ENCODE peak calls at places on chromosomes 12 and 14, in nine cellular contexts. N is heart right ventricle, M is uterus, I is endothelial cell of umbilical vein, L is BE2C, X is psoas muscle, S is mammary epithelial cell, F is IMR-90, D is MM.1S. P is an unnamed sample. For H3K9me3, the result is how much of the 10 kb centered on the place peaks cover.

GRCh38 chr12:7731499-7731898 is 15.7 kb downstream of the CLEC4C start:
- DNase-seq in N (no peak), M (no peak), I (no peak), L (no peak), X (no peak), S (no peak), F (no peak), D (no peak), P (no peak)

GRCh38 chr12:93784339-93785086 is 107.3 kb downstream of the CRADD start:
- DNase-seq in N (no peak), M (peak), I (peak), L (peak), X (peak), S (peak), F (peak), D (no peak), P (no peak)

GRCh38 chr14:71762575-71762974 is 169.7 kb upstream of the RGS6 start:
- DNase-seq in N (no peak), M (no peak), I (no peak), L (no peak), X (no peak), S (no peak), F (no peak), D (no peak), P (no peak)

GRCh38 chr14:74140374-74140850 is 55.7 kb downstream of the LIN52 start:
- DNase-seq in N (peak), M (no peak), I (peak), L (peak), X (peak), S (no peak), F (no peak), D (no peak), P (peak)

GRCh38 chr14:77478796-77479195 is 19.8 kb downstream of the ISM2 start:
- DNase-seq in N (no peak), M (no peak), I (no peak), L (no peak), X (no peak), S (no peak), F (no peak), D (no peak), P (no peak)

GRCh38 chr12:123250471-123251383 is 17.5 kb downstream of the MTRFR start:
- DNase-seq in N (no peak), M (peak), I (no peak), L (peak), X (no peak), S (peak), F (no peak), D (no peak), P (no peak)

GRCh38 chr12:58847876-58848600 is 72.3 kb downstream of the LRIG3 start:
- DNase-seq in N (no peak), M (no peak), I (peak), L (no peak), X (no peak), S (peak), F (no peak), D (no peak), P (no peak)

GRCh38 chr12:27213830-27214787 is 30.0 kb upstream of the STK38L start:
- DNase-seq in N (no peak), M (no peak), I (no peak), L (no peak), X (no peak), S (no peak), F (no peak), D (no peak), P (no peak)

GRCh38 chr12:47707905-47708543 is 2.2 kb upstream of the RPAP3 start:
- DNase-seq in N (no peak), M (no peak), I (no peak), L (no peak), X (no peak), S (no peak), F (no peak), D (no peak), P (no peak)

GRCh38 chr14:104223810-104224515 is 85.6 kb downstream of the KIF26A start:
- DNase-seq in N (no peak), M (no peak), I (peak), L (peak), X (no peak), S (no peak), F (no peak), D (no peak), P (no peak)

GRCh38 chr14:57244103-57244502 is 24.6 kb downstream of the EXOC5 start:
- DNase-seq in N (no peak), M (no peak), I (no peak), L (no peak), X (no peak), S (no peak), F (no peak), D (no peak), P (no peak)

GRCh38 chr12:14284189-14284722 is 81.2 kb upstream of the ATF7IP start:
- DNase-seq in N (peak), M (peak), I (no peak), L (no peak), X (no peak), S (no peak), F (peak), D (no peak), P (no peak)

GRCh38 chr12:46271846-46272245 is 3.0 kb upstream of the SLC38A1 start:
- DNase-seq in N (no peak), M (no peak), I (no peak), L (no peak), X (no peak), S (no peak), F (no peak), D (no peak), P (no peak)

GRCh38 chr12:56317675-56318074 is 1.9 kb upstream of the CNPY2 start:
- DNase-seq in N (no peak), M (no peak), I (no peak), L (no peak), X (no peak), S (no peak), F (no peak), D (no peak), P (no peak)

GRCh38 chr12:56321027-56321426 is 5.2 kb upstream of the CNPY2 start:
- DNase-seq in N (no peak), M (no peak), I (no peak), L (no peak), X (no peak), S (no peak), F (peak), D (no peak), P (no peak)

GRCh38 chr12:56315256-56315625 is 547 bp downstream of the CNPY2 start:
- DNase-seq in N (no peak), M (no peak), I (no peak), L (no peak), X (no peak), S (no peak), F (no peak), D (peak), P (no peak)

GRCh38 chr12:56311003-56311402 is 4.8 kb downstream of the CNPY2 start:
- DNase-seq in N (no peak), M (no peak), I (no peak), L (no peak), X (no peak), S (no peak), F (no peak), D (no peak), P (no peak)

GRCh38 chr12:56315626-56316473 is at the start of gene CNPY2:
- DNase-seq in N (peak), M (peak), I (peak), L (peak), X (peak), S (peak), F (peak), D (peak), P (peak)
- TF ChIP-seq CTCF in N (no peak), M (no peak), I (peak), L (peak), X (peak), S (peak), F (peak), D (peak), P (no peak)

GRCh38 chr14:68241862-68242490 is 422.4 kb downstream of the RAD51B start:
- DNase-seq in N (no peak), M (no peak), I (no peak), L (no peak), X (no peak), S (no peak), F (no peak), D (no peak), P (no peak)
- H3K9me3 ChIP-seq in N (under half), M (under half), I (under half), L (under half), X (under half), S (under half), F (under half), D (under half), P (under half)

GRCh38 chr14:64747327-64747726 is 43.1 kb downstream of the PLEKHG3 start:
- DNase-seq in N (no peak), M (no peak), I (no peak), L (no peak), X (no peak), S (no peak), F (no peak), D (no peak), P (no peak)

GRCh38 chr14:64743061-64743460 is 38.8 kb downstream of the PLEKHG3 start:
- DNase-seq in N (no peak), M (no peak), I (no peak), L (no peak), X (no peak), S (no peak), F (no peak), D (no peak), P (no peak)

GRCh38 chr14:64746298-64747250 is 42.4 kb downstream of the PLEKHG3 start:
- DNase-seq in N (no peak), M (no peak), I (peak), L (no peak), X (no peak), S (no peak), F (peak), D (no peak), P (no peak)

GRCh38 chr14:64748521-64748920 is 44.3 kb downstream of the PLEKHG3 start:
- DNase-seq in N (no peak), M (no peak), I (no peak), L (no peak), X (no peak), S (no peak), F (no peak), D (no peak), P (no peak)

DNA sequence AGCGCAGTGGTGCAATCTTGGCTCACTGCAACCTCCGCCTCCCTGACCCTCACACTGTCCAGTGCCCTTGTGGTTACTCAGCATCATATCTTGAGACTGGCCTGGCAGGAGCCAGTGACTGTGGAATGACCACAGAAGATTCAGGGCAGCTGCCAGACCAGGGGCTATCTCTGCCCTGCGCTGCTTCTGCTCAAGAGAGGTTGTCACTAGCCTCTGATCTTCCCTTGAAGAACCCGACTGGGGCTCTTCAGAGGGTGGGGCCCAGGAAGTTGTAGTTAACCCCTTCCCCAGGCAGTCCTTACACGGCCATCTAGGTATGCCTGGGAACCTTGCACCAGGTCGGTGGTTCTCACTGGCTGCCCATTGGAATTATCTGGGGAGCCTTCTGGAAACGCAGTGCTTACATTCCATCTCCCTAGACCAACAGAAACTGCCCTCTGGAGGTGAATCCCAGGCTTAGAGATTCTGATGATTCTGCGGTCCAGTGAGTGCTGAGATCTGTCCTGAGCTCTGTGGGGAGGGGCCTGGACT is 41.4 kb downstream of the PLEKHG3 start:
- DNase-seq in N (no peak), M (no peak), I (no peak), L (no peak), X (no peak), S (no peak), F (peak), D (no peak), P (no peak)
- TF ChIP-seq CTCF in N (no peak), M (peak), I (no peak), L (peak), X (no peak), S (peak), F (peak), D (no peak), P (no peak)

DNA sequence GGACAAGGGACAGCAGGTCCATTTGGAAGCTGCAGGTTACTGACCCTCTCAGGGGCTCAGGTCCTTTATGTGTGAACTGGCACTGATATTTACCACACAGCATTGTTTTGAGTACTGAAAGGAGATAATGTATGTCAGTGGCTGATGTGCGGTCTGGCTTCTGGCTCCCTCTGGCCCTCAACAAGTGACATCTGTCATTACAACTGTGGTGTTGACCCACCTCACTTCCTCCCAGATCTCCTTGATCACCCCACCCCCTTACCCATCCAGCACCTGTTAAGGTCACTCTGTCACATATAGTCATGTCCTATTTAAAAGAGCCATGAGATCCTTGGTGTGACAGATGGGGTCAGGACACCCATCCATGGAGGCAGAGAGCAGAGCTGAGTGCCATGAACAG is 22.7 kb upstream of the PRIMA1 start:
- DNase-seq in N (no peak), M (no peak), I (no peak), L (no peak), X (no peak), S (no peak), F (no peak), D (no peak), P (no peak)
- H3K9me3 ChIP-seq in N (under half), M (under half), I (under half), L (under half), X (under half), S (under half), F (under half), D (under half), P (under half)

GRCh38 chr12:57816001-57816854 is 2.3 kb downstream of the AVIL start:
- DNase-seq in N (no peak), M (no peak), I (no peak), L (peak), X (no peak), S (no peak), F (no peak), D (no peak), P (no peak)

GRCh38 chr12:57816855-57817151 is 1.7 kb downstream of the AVIL start:
- DNase-seq in N (peak), M (peak), I (no peak), L (no peak), X (peak), S (no peak), F (no peak), D (no peak), P (no peak)

GRCh38 chr12:57817261-57817989 is 1.1 kb downstream of the AVIL start:
- DNase-seq in N (no peak), M (no peak), I (no peak), L (no peak), X (no peak), S (no peak), F (no peak), D (no peak), P (no peak)

GRCh38 chr12:57813971-57814771 is 4.4 kb downstream of the AVIL start:
- DNase-seq in N (no peak), M (peak), I (no peak), L (no peak), X (peak), S (no peak), F (no peak), D (no peak), P (no peak)

GRCh38 chr12:57815177-57816000 is 3.1 kb downstream of the AVIL start:
- DNase-seq in N (no peak), M (no peak), I (no peak), L (no peak), X (no peak), S (no peak), F (no peak), D (no peak), P (no peak)
- TF ChIP-seq CTCF in N (no peak), M (no peak), I (no peak), L (peak), X (no peak), S (peak), F (peak), D (no peak), P (no peak)

DNA sequence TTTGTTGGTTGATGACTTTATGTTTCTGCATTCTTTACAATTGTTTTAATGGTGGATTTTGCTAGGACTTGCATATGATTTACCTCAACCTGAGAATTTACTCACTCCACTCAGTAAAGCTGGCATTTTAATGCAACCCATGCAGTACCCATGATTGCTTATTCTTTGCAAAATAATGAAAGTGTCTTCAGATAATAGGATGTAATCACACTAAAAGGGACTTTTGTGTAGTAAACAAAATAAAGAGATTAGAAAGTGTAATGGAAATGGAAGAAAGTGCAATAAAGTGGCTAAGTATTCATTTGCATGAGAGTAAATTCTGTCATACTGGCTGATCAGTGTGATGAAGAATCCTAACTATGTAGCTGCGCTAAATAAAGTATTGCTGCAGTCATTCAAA is 87.6 kb upstream of the NOVA1 start:
- DNase-seq in N (no peak), M (no peak), I (no peak), L (no peak), X (no peak), S (no peak), F (no peak), D (no peak), P (no peak)
- H3K9me3 ChIP-seq in N (under half), M (under half), I (under half), L (under half), X (under half), S (under half), F (under half), D (under half), P (under half)

GRCh38 chr12:1218369-1218768 is 227.3 kb downstream of the ERC1 start:
- DNase-seq in N (no peak), M (no peak), I (no peak), L (no peak), X (no peak), S (no peak), F (no peak), D (no peak), P (no peak)
- TF ChIP-seq CTCF in N (no peak), M (no peak), I (no peak), L (no peak), X (no peak), S (no peak), F (no peak), D (no peak), P (no peak)

P was measured in thoracic aorta.